ENCODE peak calls at places on chromosome 16, in six cellular contexts. T is K562, L is H1, A is SK-N-SH, U is GM12892, R is HepG2. O is an unnamed sample.

GRCh38 chr16:71421911-71422310 is 19.9 kb downstream of the TLE7 start:
- DNase-seq in T (peak), L (peak), A (peak), U (no peak), R (peak), O (no peak)

GRCh38 chr16:85554791-85555548 is 58.2 kb upstream of the GSE1 start:
- DNase-seq in T (peak), L (no peak), A (no peak), U (no peak), R (no peak), O (no peak)

GRCh38 chr16:75038036-75038959 is 39.5 kb downstream of the ZNRF1 start:
- DNase-seq in T (peak), L (no peak), A (no peak), U (no peak), R (no peak), O (no peak)

GRCh38 chr16:81608515-81609209 is 164.1 kb downstream of the CMIP start:
- DNase-seq in T (peak), L (no peak), A (no peak), U (no peak), R (no peak), O (no peak)

GRCh38 chr16:79089735-79090284 is 510.7 kb downstream of the MAF start:
- DNase-seq in T (no peak), L (no peak), A (no peak), U (no peak), R (no peak), O (no peak)

GRCh38 chr16:10080031-10080772 is 102.0 kb downstream of the GRIN2A start:
- DNase-seq in T (no peak), L (no peak), A (peak), U (no peak), R (no peak), O (no peak)

GRCh38 chr16:57758331-57759117 is 23.0 kb downstream of the KATNB1 start:
- DNase-seq in T (no peak), L (peak), A (no peak), U (no peak), R (no peak), O (no peak)

GRCh38 chr16:1309888-1310831 is 724 bp downstream of the UBE2I start:
- DNase-seq in T (peak), L (no peak), A (peak), U (no peak), R (no peak), O (no peak)

GRCh38 chr16:21964353-21964752 is 11.2 kb downstream of the UQCRC2 start:
- DNase-seq in T (no peak), L (no peak), A (no peak), U (no peak), R (no peak), O (no peak)

GRCh38 chr16:17408955-17409441 is 61.8 kb downstream of the XYLT1 start:
- DNase-seq in T (no peak), L (no peak), A (no peak), U (peak), R (no peak), O (peak)

GRCh38 chr16:30112197-30113030 is 923 bp downstream of the GDPD3 start:
- DNase-seq in T (peak), L (peak), A (peak), U (peak), R (peak), O (no peak)

GRCh38 chr16:29943846-29944669 is 17.8 kb upstream of the TMEM219 start:
- DNase-seq in T (peak), L (no peak), A (no peak), U (no peak), R (peak), O (no peak)

GRCh38 chr16:11675561-11676511 is 7.6 kb downstream of the SNN start:
- DNase-seq in T (no peak), L (no peak), A (no peak), U (no peak), R (peak), O (no peak)

GRCh38 chr16:86374603-86375002 is 135.7 kb upstream of the FOXF1 start:
- DNase-seq in T (no peak), L (no peak), A (no peak), U (no peak), R (no peak), O (no peak)

GRCh38 chr16:86821933-86822332 is 243.6 kb downstream of the FOXL1 start:
- DNase-seq in T (no peak), L (no peak), A (no peak), U (no peak), R (no peak), O (no peak)

GRCh38 chr16:11308493-11309283 is 27.6 kb upstream of the PRM1 start:
- DNase-seq in T (peak), L (no peak), A (no peak), U (peak), R (peak), O (no peak)

GRCh38 chr16:54142787-54143186 is 143.8 kb downstream of the IRX3 start:
- DNase-seq in T (no peak), L (no peak), A (no peak), U (no peak), R (no peak), O (no peak)

GRCh38 chr16:31708348-31708747 is 165.3 kb upstream of the ZNF267 start:
- DNase-seq in T (no peak), L (no peak), A (no peak), U (no peak), R (no peak), O (no peak)

GRCh38 chr16:56356276-56357241 is 68.8 kb downstream of the AMFR start:
- DNase-seq in T (peak), L (peak), A (peak), U (peak), R (peak), O (peak)

GRCh38 chr16:70418274-70418992 is 20.5 kb downstream of the ST3GAL2 start:
- DNase-seq in T (no peak), L (no peak), A (no peak), U (no peak), R (no peak), O (no peak)

GRCh38 chr16:31052131-31052530 is 18.8 kb downstream of the STX4 start:
- DNase-seq in T (peak), L (no peak), A (no peak), U (no peak), R (peak), O (no peak)

GRCh38 chr16:67936876-67937605 is 391 bp upstream of the PSMB10 start:
- DNase-seq in T (no peak), L (no peak), A (no peak), U (peak), R (no peak), O (peak)
- TF ChIP-seq TAF1 in T (peak), L (no peak), A (peak), U (no peak), R (no peak), O (no peak)

DNA sequence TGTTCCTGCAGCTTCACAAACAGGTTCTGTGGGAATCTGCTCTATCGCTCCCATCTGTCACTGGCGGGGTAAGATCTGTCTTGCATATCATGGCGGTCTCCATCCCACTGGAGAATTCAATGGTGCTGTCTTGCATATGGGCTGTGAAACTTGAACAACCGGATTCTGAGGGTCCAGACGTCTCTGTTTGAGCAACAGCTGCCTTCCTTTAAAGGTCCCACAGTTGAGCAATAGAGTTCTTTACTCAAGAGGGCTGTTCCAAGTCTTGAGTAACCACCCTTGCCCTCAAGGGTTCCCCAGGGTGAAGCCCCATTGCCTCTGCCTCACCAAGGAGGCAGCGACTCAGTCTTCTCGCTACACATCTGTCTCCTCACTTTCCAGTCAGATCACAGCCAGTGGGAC is 50.8 kb downstream of the ZFHX3 start:
- DNase-seq in T (no peak), L (no peak), A (no peak), U (no peak), R (no peak), O (no peak)
- TF ChIP-seq POLR2AphosphoS5 in T (no peak), L (no peak), A (no peak), U (no peak), R (no peak), O (no peak)

GRCh38 chr16:84518804-84519341 is 14.4 kb upstream of the MEAK7 start:
- DNase-seq in T (no peak), L (no peak), A (no peak), U (no peak), R (no peak), O (no peak)
- TF ChIP-seq TAF1 in T (no peak), L (no peak), A (no peak), U (no peak), R (no peak), O (no peak)

GRCh38 chr16:4945560-4946502 is 8.9 kb upstream of the PPL start:
- DNase-seq in T (no peak), L (no peak), A (no peak), U (no peak), R (no peak), O (no peak)

GRCh38 chr16:4946917-4947316 is 10.0 kb upstream of the PPL start:
- DNase-seq in T (no peak), L (no peak), A (no peak), U (no peak), R (no peak), O (no peak)

GRCh38 chr16:4948903-4949766 is 9.0 kb upstream of the SEC14L5 start:
- DNase-seq in T (no peak), L (no peak), A (no peak), U (no peak), R (no peak), O (no peak)

GRCh38 chr16:4949986-4950385 is 8.1 kb upstream of the SEC14L5 start:
- DNase-seq in T (no peak), L (no peak), A (no peak), U (no peak), R (no peak), O (no peak)

GRCh38 chr16:4947722-4948503 is 10.2 kb upstream of the SEC14L5 start:
- DNase-seq in T (no peak), L (no peak), A (no peak), U (no peak), R (peak), O (no peak)
- TF ChIP-seq POLR2AphosphoS5 in T (no peak), L (peak), A (no peak), U (no peak), R (peak), O (no peak)

GRCh38 chr16:9072806-9073341 is 18.6 kb upstream of the HAPSTR1 start:
- DNase-seq in T (no peak), L (no peak), A (no peak), U (no peak), R (no peak), O (no peak)
- TF ChIP-seq TAF1 in T (no peak), L (no peak), A (no peak), U (no peak), R (no peak), O (no peak)

GRCh38 chr16:88814144-88814502 is 2.4 kb upstream of the APRT start:
- DNase-seq in T (no peak), L (no peak), A (no peak), U (no peak), R (no peak), O (no peak)

GRCh38 chr16:88815227-88815626 is 3.5 kb upstream of the APRT start:
- DNase-seq in T (no peak), L (no peak), A (no peak), U (no peak), R (no peak), O (no peak)

GRCh38 chr16:88811850-88812736 is at the start of gene APRT:
- DNase-seq in T (peak), L (peak), A (peak), U (peak), R (peak), O (peak)

GRCh38 chr16:88811600-88811849 is 203 bp downstream of the APRT start:
- DNase-seq in T (peak), L (no peak), A (no peak), U (no peak), R (no peak), O (no peak)

DNA sequence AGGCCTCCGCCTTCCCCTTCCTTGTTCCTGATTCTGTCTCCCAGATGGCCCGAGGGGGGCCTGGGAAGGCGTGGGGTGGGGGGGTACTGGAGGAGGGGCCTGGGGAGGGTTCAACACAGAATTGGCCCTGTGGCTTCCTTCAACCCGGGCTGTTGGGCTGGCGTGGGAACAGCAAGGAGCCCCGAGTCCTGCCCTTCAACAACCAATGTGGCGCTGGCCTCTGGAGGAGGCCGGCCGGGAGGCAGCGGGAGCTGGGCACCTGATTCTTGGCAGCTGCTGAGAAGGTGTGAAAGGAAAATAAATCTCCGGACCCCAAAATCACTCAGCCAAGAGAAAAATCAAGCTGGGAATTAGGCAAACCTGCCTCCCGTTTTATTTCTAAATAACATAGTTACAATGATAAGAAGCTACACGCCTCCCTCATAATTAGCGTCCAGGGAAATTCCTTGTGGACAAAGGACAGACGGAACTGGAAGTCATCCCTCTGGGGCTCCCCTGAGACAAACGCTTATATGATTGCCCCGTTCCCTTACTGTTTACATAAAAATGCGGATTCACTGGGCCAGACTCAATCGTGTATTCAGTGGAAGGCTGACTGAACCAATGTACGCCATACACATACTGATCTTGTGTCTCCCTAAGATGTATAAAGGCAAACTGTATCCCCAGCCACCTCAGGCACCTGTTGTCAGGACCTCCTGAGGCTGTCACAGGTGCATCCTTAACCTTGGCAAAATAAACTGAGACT is 1.8 kb upstream of the APRT start:
- DNase-seq in T (no peak), L (no peak), A (no peak), U (no peak), R (no peak), O (no peak)
- TF ChIP-seq POLR2AphosphoS5 in T (no peak), L (no peak), A (peak), U (no peak), R (no peak), O (no peak)

DNA sequence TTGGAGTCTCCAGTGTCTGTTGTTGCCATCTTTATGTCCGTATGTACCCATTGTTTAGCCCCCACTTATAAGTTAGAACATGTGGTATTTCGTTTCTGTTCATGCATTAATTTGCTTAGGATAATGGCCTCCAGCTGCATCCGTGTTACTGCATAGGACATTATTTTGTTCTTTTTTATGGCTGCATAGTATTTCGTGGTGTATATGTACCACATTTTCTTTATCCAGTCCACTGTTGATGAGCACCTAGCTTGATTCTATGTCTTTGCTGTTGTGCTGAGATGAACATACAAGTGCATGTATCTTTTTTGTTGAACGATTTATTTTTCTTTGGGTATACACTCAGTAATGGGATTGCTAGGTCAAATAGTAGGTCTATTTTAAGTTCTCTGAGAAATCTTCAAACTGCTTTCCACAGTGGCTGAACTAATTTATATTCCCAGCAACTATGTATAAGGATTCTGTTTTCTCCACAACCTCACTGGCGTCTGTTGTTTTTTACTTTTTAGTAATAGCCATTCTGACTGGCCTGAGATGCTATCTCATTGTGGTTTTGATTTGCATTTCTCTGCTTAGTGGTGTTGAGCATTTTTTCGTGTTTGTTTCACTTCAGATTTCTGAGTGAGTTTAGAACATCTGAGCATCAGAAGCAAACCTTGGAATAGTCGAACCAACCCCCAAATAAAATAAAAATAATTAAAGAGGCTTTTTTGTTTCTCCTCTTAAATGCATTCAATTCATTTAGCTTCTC is 304.7 kb downstream of the ZFHX3 start:
- DNase-seq in T (no peak), L (no peak), A (no peak), U (no peak), R (no peak), O (no peak)
- TF ChIP-seq TAF1 in T (no peak), L (no peak), A (no peak), U (no peak), R (no peak), O (no peak)